ENCODE peak calls at places on chromosomes 7 and 10, in five cellular contexts. Y is IMR-90; U is CD8-positive, alpha-beta T cell; J is right lobe of liver; P is fibroblast of lung. C is an unnamed sample. For H3K4me1, the result is how much of the 10 kb centered on the place peaks cover.

GRCh38 chr7:156442503-156442902 is 198.1 kb upstream of the RNF32 start:
- DNase-seq in Y (no peak), U (no peak), J (no peak), P (no peak), C (no peak)

GRCh38 chr7:5439572-5440496 is 16.2 kb upstream of the TNRC18 start:
- DNase-seq in Y (no peak), U (no peak), J (no peak), P (no peak), C (no peak)

GRCh38 chr7:28845106-28845505 is 113.0 kb downstream of the TRIL start:
- DNase-seq in Y (no peak), U (no peak), J (no peak), P (no peak), C (no peak)

GRCh38 chr7:151205749-151206148 is 4.5 kb downstream of the H2BK1 start:
- DNase-seq in Y (no peak), U (no peak), J (no peak), P (no peak), C (no peak)

GRCh38 chr7:89027781-89028180 is 232.2 kb upstream of the TEX47 start:
- DNase-seq in Y (no peak), U (no peak), J (no peak), P (no peak), C (no peak)

GRCh38 chr10:6035101-6035834 is 26.9 kb downstream of the IL2RA start:
- DNase-seq in Y (no peak), U (no peak), J (no peak), P (no peak), C (no peak)

GRCh38 chr7:149454750-149455149 is 6.1 kb downstream of the ZNF777 start:
- DNase-seq in Y (no peak), U (no peak), J (no peak), P (no peak), C (no peak)

GRCh38 chr10:127853868-127854768 is 38.6 kb downstream of the CLRN3 start:
- DNase-seq in Y (peak), U (peak), J (peak), P (peak), C (peak)

GRCh38 chr10:91163709-91164474 is 56.6 kb upstream of the PCGF5 start:
- DNase-seq in Y (peak), U (peak), J (peak), P (peak), C (peak)

GRCh38 chr7:93150200-93150835 is 2.1 kb upstream of the SAMD9L start:
- DNase-seq in Y (peak), U (no peak), J (no peak), P (peak), C (no peak)

GRCh38 chr10:37488792-37489657 is 363.6 kb downstream of the ANKRD30A start:
- DNase-seq in Y (no peak), U (no peak), J (no peak), P (no peak), C (no peak)

GRCh38 chr7:101728888-101729883 is 88.2 kb upstream of the CUX1 start:
- DNase-seq in Y (peak), U (no peak), J (no peak), P (peak), C (no peak)

GRCh38 chr10:20118119-20118518 is 301.9 kb downstream of the PLXDC2 start:
- DNase-seq in Y (no peak), U (no peak), J (no peak), P (no peak), C (no peak)

GRCh38 chr7:33177876-33178275 is 48.5 kb downstream of the BBS9 start:
- DNase-seq in Y (no peak), U (no peak), J (no peak), P (no peak), C (no peak)

GRCh38 chr10:12322583-12323131 is 26.7 kb upstream of the CAMK1D start:
- DNase-seq in Y (no peak), U (no peak), J (peak), P (no peak), C (no peak)

GRCh38 chr7:151051108-151051507 is 2.8 kb downstream of the ASIC3 start:
- DNase-seq in Y (peak), U (peak), J (no peak), P (peak), C (peak)

GRCh38 chr7:23356726-23357125 is 57.6 kb downstream of the MALSU1 start:
- DNase-seq in Y (no peak), U (no peak), J (no peak), P (no peak), C (no peak)

GRCh38 chr10:23656735-23657134 is 217.9 kb downstream of the OTUD1 start:
- DNase-seq in Y (no peak), U (no peak), J (no peak), P (peak), C (no peak)

GRCh38 chr7:22545539-22545938 is 45.6 kb upstream of the STEAP1B start:
- DNase-seq in Y (no peak), U (no peak), J (no peak), P (no peak), C (no peak)

GRCh38 chr7:35729061-35729783 is 34.3 kb upstream of the HERPUD2 start:
- DNase-seq in Y (no peak), U (peak), J (no peak), P (no peak), C (no peak)

GRCh38 chr10:76150139-76150885 is 718.9 kb downstream of the LRMDA start:
- DNase-seq in Y (peak), U (no peak), J (no peak), P (peak), C (peak)

GRCh38 chr10:104353325-104354048 is at the start of gene CFAP58:
- DNase-seq in Y (peak), U (peak), J (peak), P (peak), C (peak)

GRCh38 chr10:104485632-104486031 is 132.0 kb downstream of the CFAP58 start:
- DNase-seq in Y (no peak), U (no peak), J (no peak), P (no peak), C (no peak)

GRCh38 chr10:23065549-23065948 is 29.8 kb upstream of the MSRB2 start:
- DNase-seq in Y (peak), U (no peak), J (peak), P (peak), C (peak)

GRCh38 chr10:124017729-124018128 is 75.7 kb downstream of the CHST15 start:
- DNase-seq in Y (no peak), U (no peak), J (no peak), P (no peak), C (no peak)

GRCh38 chr10:70409772-70410171 is 5.8 kb downstream of the EIF4EBP2 start:
- DNase-seq in Y (no peak), U (no peak), J (no peak), P (no peak), C (no peak)

GRCh38 chr10:70404906-70405824 is 1.2 kb downstream of the EIF4EBP2 start:
- DNase-seq in Y (peak), U (no peak), J (peak), P (peak), C (peak)

GRCh38 chr10:70412356-70412755 is 8.4 kb downstream of the EIF4EBP2 start:
- DNase-seq in Y (no peak), U (no peak), J (no peak), P (no peak), C (no peak)

DNA sequence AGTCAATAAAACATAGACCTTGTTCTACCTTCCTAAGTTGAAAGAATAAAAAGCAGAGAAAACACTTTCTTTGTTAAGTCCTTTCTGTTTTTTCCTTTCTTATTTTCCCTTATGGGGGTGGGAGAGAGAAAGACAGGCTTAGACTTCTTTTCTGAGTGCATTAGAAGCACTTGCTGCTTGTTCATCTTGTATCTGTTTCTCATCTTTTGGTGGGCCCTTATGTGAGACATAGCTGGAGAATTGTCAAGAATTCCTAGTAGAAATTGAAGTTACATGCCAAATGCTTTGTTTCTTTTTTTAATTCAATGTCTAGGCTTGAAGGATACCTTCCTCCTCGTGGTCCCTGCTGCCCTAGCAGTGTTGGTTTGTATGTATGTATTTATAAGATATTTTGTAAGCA is 6.7 kb downstream of the EIF4EBP2 start:
- DNase-seq in Y (no peak), U (no peak), J (no peak), P (no peak), C (no peak)
- H3K4me1 ChIP-seq in Y (under half), U (under half), J (under half), P (under half), C (under half)

GRCh38 chr10:48696535-48696873 is 11.8 kb downstream of the WDFY4 start:
- DNase-seq in Y (no peak), U (no peak), J (no peak), P (no peak), C (no peak)
- H3K4me1 ChIP-seq in Y (under half), U (under half), J (under half), P (under half), C (under half)

GRCh38 chr10:74012480-74012879 is 14.6 kb downstream of the VCL start:
- DNase-seq in Y (no peak), U (no peak), J (no peak), P (no peak), C (no peak)

GRCh38 chr10:74011016-74011415 is 13.1 kb downstream of the VCL start:
- DNase-seq in Y (no peak), U (no peak), J (no peak), P (no peak), C (no peak)

GRCh38 chr10:74013004-74013403 is 15.1 kb downstream of the VCL start:
- DNase-seq in Y (no peak), U (no peak), J (no peak), P (no peak), C (no peak)

GRCh38 chr10:74008212-74008731 is 10.4 kb downstream of the VCL start:
- DNase-seq in Y (peak), U (no peak), J (no peak), P (peak), C (no peak)

DNA sequence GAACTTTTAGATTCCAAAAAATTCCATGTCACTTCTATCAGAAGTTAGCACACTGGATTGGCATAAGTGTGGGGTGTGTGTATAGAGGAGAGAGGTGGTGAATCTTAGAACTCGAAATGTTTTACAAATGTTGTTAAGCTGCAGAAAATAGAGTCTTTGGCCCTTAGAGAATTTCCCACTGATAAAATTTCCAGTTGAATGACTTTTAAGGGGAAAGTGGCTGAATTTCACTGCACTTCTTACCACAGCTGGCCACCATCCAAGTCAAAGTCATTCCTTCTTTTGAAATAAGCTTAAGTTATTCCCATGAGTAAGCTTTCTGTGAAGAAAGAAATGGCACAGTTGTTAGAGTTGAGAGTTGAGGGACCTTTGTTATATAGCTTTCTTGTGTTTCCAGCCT is 13.8 kb downstream of the VCL start:
- DNase-seq in Y (peak), U (no peak), J (no peak), P (peak), C (peak)
- H3K4me1 ChIP-seq in Y (under half), U (under half), J (under half), P (under half), C (under half)

DNA sequence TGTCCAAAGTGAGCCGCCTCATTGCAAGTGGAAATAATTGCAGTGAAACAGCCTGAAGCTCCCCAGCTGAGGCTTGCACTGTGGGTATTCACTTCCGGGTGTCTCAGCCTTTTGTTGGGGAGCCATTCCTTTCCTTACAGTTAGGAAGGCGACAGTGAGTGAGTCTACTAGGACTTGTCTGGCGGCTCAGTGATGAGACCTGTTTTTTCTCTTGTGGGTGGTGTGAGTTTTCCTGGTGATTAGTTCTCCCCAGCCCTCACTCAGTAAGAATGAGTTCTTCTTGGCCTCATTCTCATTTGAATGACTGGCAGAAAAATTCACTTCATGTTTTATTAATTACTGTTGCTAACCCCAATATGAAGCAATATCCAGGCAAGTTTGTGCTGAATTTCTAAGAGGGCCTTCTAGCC is 2.6 kb downstream of the PGAM1 start:
- DNase-seq in Y (no peak), U (peak), J (no peak), P (no peak), C (no peak)
- H3K4me1 ChIP-seq in Y (under half), U (under half), J (under half), P (under half), C (under half)

GRCh38 chr7:80721880-80722595 is 83.6 kb downstream of the CD36 start:
- DNase-seq in Y (peak), U (no peak), J (no peak), P (peak), C (no peak)

GRCh38 chr7:80726731-80727130 is 88.3 kb downstream of the CD36 start:
- DNase-seq in Y (no peak), U (no peak), J (no peak), P (no peak), C (no peak)

GRCh38 chr7:80722596-80723141 is 84.2 kb downstream of the CD36 start:
- DNase-seq in Y (peak), U (no peak), J (no peak), P (peak), C (no peak)

GRCh38 chr7:80725181-80725611 is 86.8 kb downstream of the CD36 start:
- DNase-seq in Y (no peak), U (no peak), J (no peak), P (no peak), C (no peak)

DNA sequence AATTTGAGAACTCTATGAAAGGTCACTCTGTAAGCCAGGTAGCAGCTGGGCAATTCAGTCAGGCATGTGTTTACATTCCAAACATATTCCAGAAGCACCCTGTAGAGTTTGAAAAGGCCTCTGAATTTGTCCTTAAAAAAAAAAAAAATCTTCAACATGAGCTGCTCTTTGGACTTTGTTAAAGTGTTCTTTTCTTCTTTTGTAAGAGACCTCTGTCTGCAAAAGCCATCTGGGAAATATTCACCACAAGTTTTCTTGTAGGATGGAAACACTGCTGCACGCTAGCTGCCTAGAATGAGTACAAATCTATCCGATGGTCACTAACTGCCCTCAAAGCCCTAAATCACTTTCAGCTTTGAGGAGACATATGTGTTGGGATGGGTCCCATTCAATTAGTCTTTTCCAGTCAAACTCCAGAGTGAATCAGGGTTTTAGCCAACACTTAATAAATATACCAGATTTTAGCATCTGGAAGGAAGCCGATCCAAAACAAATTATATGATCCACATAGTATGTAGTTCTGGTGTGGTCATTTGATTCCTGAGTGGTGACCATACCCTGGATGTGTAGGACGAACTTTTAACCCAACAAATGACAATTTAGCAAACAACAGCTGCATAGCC is 85.9 kb downstream of the CD36 start:
- DNase-seq in Y (peak), U (no peak), J (no peak), P (peak), C (no peak)
- H3K4me1 ChIP-seq in Y (under half), U (under half), J (under half), P (under half), C (under half)

DNA sequence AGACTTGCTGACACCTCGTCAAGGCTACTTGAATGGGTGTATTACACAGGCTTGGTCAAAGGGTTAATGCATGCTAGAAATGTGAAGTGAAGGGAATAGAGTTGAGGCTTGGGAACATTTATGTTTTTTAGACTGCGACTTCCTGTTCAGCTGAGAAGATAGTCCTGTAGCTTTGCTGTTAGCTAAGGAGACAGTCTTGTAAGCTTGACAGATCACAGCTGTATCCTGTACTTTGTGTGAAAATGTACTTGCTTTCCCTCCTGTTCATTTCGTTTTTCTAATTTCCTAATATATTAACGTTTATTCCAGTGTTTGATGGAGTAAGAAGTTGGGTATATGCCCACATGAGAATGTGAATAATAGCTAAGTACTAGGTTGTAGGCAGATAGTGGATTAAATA is 52.2 kb downstream of the ADD3 start:
- DNase-seq in Y (peak), U (no peak), J (no peak), P (peak), C (no peak)
- H3K4me1 ChIP-seq in Y (under half), U (half or more), J (under half), P (under half), C (under half)

C was measured in ovary.